ENCODE peak calls at places on chromosomes 6 and 20, in five cellular contexts. S is naive thymus-derived CD4-positive, alpha-beta T cell; O is CD4-positive, CD25-positive, alpha-beta regulatory T cell; Z is left ventricle myocardium inferior; Y is IMR-90. F is an unnamed sample. For H3K4me1 and H3K27me3, the result is how much of the 10 kb centered on the place peaks cover.

GRCh38 chr6:42771741-42772100 is 10.1 kb upstream of the BICRAL start:
- DNase-seq in Y (no peak), Z (no peak), S (no peak), O (peak), F (no peak)

GRCh38 chr6:52399511-52400315 is 20.4 kb upstream of the EFHC1 start:
- DNase-seq in Y (peak), O (no peak), Z (no peak), S (peak), F (no peak)

GRCh38 chr6:148445620-148446019 is 103.0 kb downstream of the SASH1 start:
- DNase-seq in Y (peak), S (no peak), Z (no peak), O (no peak), F (no peak)

GRCh38 chr6:74447013-74447412 is 751.0 kb downstream of the CD109 start:
- DNase-seq in O (no peak), S (no peak), Z (no peak), Y (peak), F (no peak)

GRCh38 chr20:59810376-59811187 is 122.9 kb downstream of the SYCP2 start:
- DNase-seq in O (no peak), S (no peak), Y (no peak), Z (no peak), F (peak)

GRCh38 chr6:122621638-122622037 is 11.4 kb downstream of the PKIB start:
- DNase-seq in Z (no peak), S (no peak), Y (no peak), O (no peak), F (no peak)

GRCh38 chr20:51153867-51154707 is 131.2 kb upstream of the KCNG1 start:
- DNase-seq in O (no peak), Y (no peak), Z (no peak), S (no peak), F (no peak)

GRCh38 chr6:3848380-3848779 is 793 bp upstream of the FAM50B start:
- DNase-seq in Z (no peak), O (no peak), S (no peak), Y (no peak), F (no peak)

GRCh38 chr6:35392111-35392702 is 49.8 kb downstream of the PPARD start:
- DNase-seq in Y (no peak), O (no peak), Z (peak), S (no peak), F (peak)

GRCh38 chr6:28747631-28748157 is 176.1 kb downstream of the TRIM27 start:
- DNase-seq in Z (no peak), Y (peak), O (no peak), S (no peak), F (no peak)

GRCh38 chr6:152218887-152219286 is 411.4 kb downstream of the ESR1 start:
- DNase-seq in Y (no peak), S (no peak), O (no peak), Z (no peak), F (no peak)

GRCh38 chr6:7155871-7156579 is 48.3 kb downstream of the RREB1 start:
- DNase-seq in S (no peak), O (no peak), Z (no peak), Y (no peak), F (no peak)

GRCh38 chr6:163764565-163764964 is 350.0 kb downstream of the QKI start:
- DNase-seq in Z (no peak), Y (peak), S (no peak), O (no peak), F (peak)

GRCh38 chr20:38221041-38221589 is 39.4 kb downstream of the KIAA1755 start:
- DNase-seq in Y (peak), S (peak), Z (peak), O (peak), F (peak)

GRCh38 chr6:21914121-21914973 is 320.8 kb downstream of the SOX4 start:
- DNase-seq in Z (peak), S (peak), O (no peak), Y (peak), F (peak)

GRCh38 chr6:154931741-154932424 is 63.2 kb upstream of the TIAM2 start:
- DNase-seq in Y (peak), Z (no peak), O (no peak), S (no peak), F (no peak)

GRCh38 chr6:20279608-20280287 is 67.5 kb upstream of the MBOAT1 start:
- DNase-seq in Y (no peak), Z (no peak), S (no peak), O (no peak), F (no peak)

GRCh38 chr6:163030980-163031379 is 303.2 kb downstream of the PACRG start:
- DNase-seq in Y (no peak), Z (no peak), S (no peak), O (no peak), F (no peak)

GRCh38 chr6:38043259-38043753 is 223.8 kb downstream of the ZFAND3 start:
- DNase-seq in Z (no peak), Y (no peak), O (no peak), S (no peak), F (no peak)

GRCh38 chr6:137661601-137662000 is 167.4 kb upstream of the OLIG3 start:
- DNase-seq in O (peak), S (peak), Z (no peak), Y (peak), F (no peak)

GRCh38 chr6:120938164-120938875 is 396.0 kb downstream of the TBC1D32 start:
- DNase-seq in Z (no peak), O (no peak), S (no peak), Y (no peak), F (no peak)

GRCh38 chr6:160398674-160399271 is 50.6 kb downstream of the SLC22A3 start:
- DNase-seq in Y (no peak), O (no peak), S (no peak), Z (no peak), F (no peak)

GRCh38 chr6:159324599-159324998 is 155.4 kb downstream of the FNDC1 start:
- DNase-seq in O (no peak), S (no peak), Z (no peak), Y (no peak), F (no peak)

GRCh38 chr20:44720994-44721784 is 6.0 kb downstream of the CCN5 start:
- DNase-seq in Y (peak), S (no peak), Z (no peak), O (no peak), F (peak)

GRCh38 chr6:149450679-149451360 is 34.0 kb downstream of the ZC3H12D start:
- DNase-seq in O (no peak), S (no peak), Y (no peak), Z (peak), F (no peak)

GRCh38 chr20:60020251-60020650 is 62.0 kb downstream of the CDH26 start:
- DNase-seq in O (no peak), S (no peak), Y (no peak), Z (no peak), F (peak)

GRCh38 chr6:72787521-72788031 is 165.7 kb downstream of the KCNQ5 start:
- DNase-seq in O (no peak), Z (no peak), Y (peak), S (no peak), F (peak)

GRCh38 chr20:23147964-23148720 is 62.0 kb upstream of the CD93 start:
- DNase-seq in S (no peak), O (no peak), Z (no peak), Y (peak), F (peak)

GRCh38 chr6:56037587-56037986 is 162.2 kb upstream of the BMP5 start:
- DNase-seq in Z (no peak), O (no peak), S (no peak), Y (no peak), F (no peak)

GRCh38 chr20:48629069-48629959 is 198.5 kb downstream of the PREX1 start:
- DNase-seq in Y (no peak), S (no peak), O (no peak), Z (peak), F (no peak)

GRCh38 chr6:21022343-21023107 is 488.3 kb downstream of the CDKAL1 start:
- DNase-seq in Z (no peak), O (no peak), S (no peak), Y (peak), F (peak)

GRCh38 chr6:31308845-31309175 is 36.9 kb upstream of the HLA-C start:
- DNase-seq in O (no peak), Z (no peak), S (no peak), Y (no peak), F (no peak)

GRCh38 chr20:647479-648019 is 5.5 kb downstream of the SRXN1 start:
- DNase-seq in Z (no peak), S (no peak), O (no peak), Y (no peak), F (no peak)

GRCh38 chr6:112218563-112218962 is 35.8 kb downstream of the LAMA4 start:
- DNase-seq in Y (no peak), Z (peak), S (no peak), O (no peak), F (peak)

GRCh38 chr6:154352898-154353585 is 3.6 kb downstream of the IPCEF1 start:
- DNase-seq in O (no peak), Z (no peak), Y (no peak), S (no peak), F (no peak)

GRCh38 chr6:113630365-113630737 is 226.8 kb upstream of the MARCKS start:
- DNase-seq in S (no peak), O (no peak), Y (peak), Z (no peak), F (no peak)

GRCh38 chr20:37202267-37202943 is 23.1 kb upstream of the MROH8 start:
- DNase-seq in S (peak), O (no peak), Z (no peak), Y (peak), F (peak)

DNA sequence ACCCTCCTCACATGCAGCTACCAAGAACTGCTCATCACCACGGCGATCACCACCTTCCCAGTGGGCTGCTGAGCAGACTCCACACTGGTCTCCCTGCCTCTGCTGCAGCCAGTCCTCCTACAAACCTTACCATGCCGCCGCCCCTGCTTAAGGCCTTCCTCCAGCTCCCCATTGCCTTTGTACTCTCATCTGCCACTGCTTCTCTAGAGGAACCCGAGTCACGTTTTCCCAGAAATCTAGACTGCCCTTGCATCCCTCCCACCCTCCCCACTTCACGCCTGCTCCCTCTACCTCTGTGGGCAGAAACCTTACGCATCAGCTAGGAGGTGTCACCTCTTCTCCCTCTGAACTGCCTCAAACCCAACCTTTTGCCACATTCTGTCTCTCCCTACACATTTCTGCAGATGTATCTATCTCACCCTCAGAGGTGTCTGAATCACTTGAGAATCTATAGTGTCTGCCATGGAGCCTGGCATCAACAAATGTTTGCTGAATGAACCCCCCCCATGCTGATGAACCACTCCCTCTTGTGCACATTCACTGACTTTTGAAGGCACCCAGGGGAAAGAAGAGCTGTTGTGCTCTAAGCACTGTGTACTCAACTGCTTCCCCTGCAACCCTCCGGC is 4.3 kb downstream of the E2F1 start:
- DNase-seq in Z (no peak), O (no peak), Y (no peak), S (no peak), F (no peak)
- H3K4me1 ChIP-seq in Z (under half), O (under half), Y (under half), S (under half), F (under half)

GRCh38 chr6:45367999-45368398 is 9.7 kb downstream of the SUPT3H start:
- DNase-seq in S (no peak), O (no peak), Y (no peak), Z (no peak), F (no peak)
- H3K27me3 ChIP-seq in S (under half), O (under half), Y (under half), Z (under half), F (under half)

DNA sequence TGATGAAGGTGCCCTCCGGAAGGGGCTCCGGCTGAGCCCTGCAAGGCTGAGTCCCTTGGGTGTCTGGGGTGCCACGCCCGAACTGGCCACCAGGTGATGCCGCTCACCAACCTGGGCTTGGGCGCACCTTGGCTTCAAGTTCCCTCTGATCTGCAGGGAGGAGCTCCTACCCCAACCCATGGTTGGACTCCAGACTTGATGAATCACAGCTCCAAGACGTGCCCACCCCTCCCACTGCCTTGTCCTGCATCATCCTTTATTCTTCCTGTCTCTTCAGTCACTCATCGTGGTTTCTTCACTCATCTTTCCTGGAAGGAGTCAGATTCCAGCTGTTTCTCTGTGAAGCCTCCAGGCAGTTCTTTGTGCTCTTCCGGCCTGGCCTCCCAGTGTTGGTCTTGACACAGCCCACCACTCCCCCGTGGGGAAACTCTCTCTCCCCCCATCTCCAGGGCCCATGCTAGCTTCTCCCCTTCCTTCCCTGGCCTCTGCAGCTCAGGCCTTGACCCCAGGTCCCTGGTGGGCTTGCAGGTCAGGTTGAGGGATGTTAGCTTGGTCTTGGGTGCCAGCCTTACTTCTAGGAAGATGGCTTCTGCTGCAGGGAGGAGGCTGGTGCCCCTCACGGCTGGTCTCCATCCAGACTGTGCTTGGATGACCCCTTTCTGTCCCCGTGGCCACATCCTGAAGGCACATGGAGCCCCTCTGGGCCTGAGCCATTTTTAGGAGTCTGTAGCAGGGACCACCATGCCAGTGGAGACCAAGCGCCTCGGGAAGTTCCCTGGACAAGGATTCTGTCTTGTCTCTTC is 2.6 kb upstream of the ZBP1 start:
- DNase-seq in S (peak), Z (peak), O (peak), Y (peak), F (peak)
- H3K4me1 ChIP-seq in S (half or more), Z (under half), O (half or more), Y (under half), F (under half)

GRCh38 chr20:63828951-63829350 is 2.1 kb downstream of the ZBTB46 start:
- DNase-seq in Y (no peak), S (no peak), Z (no peak), O (no peak), F (no peak)

GRCh38 chr20:63831696-63832686 is 927 bp upstream of the ZBTB46 start:
- DNase-seq in Z (peak), O (no peak), S (no peak), Y (no peak), F (no peak)

GRCh38 chr20:63829943-63830820 is 882 bp downstream of the ZBTB46 start:
- DNase-seq in Y (peak), Z (no peak), S (no peak), O (no peak), F (no peak)

GRCh38 chr20:63829598-63829942 is 1.5 kb downstream of the ZBTB46 start:
- DNase-seq in O (no peak), S (no peak), Y (no peak), Z (no peak), F (no peak)

DNA sequence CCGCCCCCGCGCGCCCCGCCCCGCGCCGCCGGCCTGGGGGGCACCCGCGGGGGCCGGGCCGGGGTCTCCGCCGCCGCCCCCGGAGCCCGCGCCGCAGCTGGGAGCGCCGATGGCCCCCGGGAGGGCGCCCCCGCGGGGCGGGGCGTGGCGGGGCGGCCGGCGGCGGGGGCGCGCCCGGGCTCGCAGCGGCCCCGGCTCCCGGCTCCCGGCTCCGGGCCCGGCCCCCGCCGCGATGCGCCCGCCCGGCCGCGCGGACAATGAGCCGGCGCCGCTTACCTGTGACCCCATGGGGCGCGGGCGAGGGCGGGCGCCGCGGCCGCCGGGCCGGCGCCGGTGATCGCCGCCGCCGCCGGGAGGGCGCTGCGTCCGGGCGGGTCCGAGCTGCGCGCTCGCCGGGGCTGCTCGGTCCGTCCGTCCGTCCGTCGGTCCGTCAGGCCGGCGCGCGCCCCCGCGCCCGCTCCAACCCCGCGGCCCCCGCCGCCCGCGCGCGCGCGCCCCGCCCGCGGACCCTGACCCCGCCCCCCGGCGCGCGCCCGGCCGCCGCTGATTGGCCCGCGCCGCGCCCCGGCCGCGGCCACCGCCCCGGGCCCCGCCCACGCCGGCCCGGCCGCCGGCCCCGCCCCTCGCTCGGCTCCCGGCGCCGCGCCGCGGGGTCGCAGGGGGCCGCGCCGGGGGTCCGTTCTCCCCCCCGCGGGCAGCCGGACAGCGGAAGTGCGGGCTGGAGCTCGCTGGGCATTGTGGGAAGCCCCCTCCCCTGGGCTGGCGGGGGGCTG is at the start of gene ZBTB46:
- DNase-seq in Z (peak), S (no peak), O (no peak), Y (peak), F (no peak)
- H3K27me3 ChIP-seq in Z (under half), S (under half), O (under half), Y (under half), F (under half)

GRCh38 chr6:79250107-79250514 is 15.6 kb upstream of the HMGN3 start:
- DNase-seq in S (no peak), O (no peak), Z (no peak), Y (no peak), F (no peak)
- H3K4me1 ChIP-seq in S (under half), O (under half), Z (under half), Y (under half), F (under half)

GRCh38 chr6:1420382-1420781 is 31.0 kb downstream of the FOXF2 start:
- DNase-seq in Z (no peak), O (no peak), Y (no peak), S (no peak), F (no peak)
- H3K27me3 ChIP-seq in Z (half or more), O (under half), Y (under half), S (under half), F (under half)

GRCh38 chr6:33786736-33787135 is 2.2 kb downstream of the LEMD2 start:
- DNase-seq in Z (no peak), S (no peak), Y (no peak), O (no peak), F (no peak)
- H3K4me1 ChIP-seq in Z (half or more), S (under half), Y (under half), O (under half), F (under half)